ENCODE peak calls at places on chromosomes 4 and X, in four cellular contexts. Z is Peyer's patch, B is kidney tubule cell, T is SJSA1. L is an unnamed sample.
A peak's percentile ranks its signal among the peaks of the same experiment; 100 is the strongest.

GRCh38 chr4:174531486-174531885 is 9.2 kb upstream of the HPGD start:
- DNase-seq in Z (no peak), B (no peak), T (no peak), L (no peak)

GRCh38 chr4:84401669-84402068 is 97.4 kb downstream of the NKX6-1 start:
- DNase-seq in Z (no peak), B (no peak), T (no peak), L (no peak)

GRCh38 chrX:140088438-140088837 is 123.1 kb upstream of the CXorf66 start:
- DNase-seq in Z (no peak), B (no peak), T (no peak), L (no peak)

GRCh38 chr4:119559044-119559647 is 69.5 kb downstream of the PDE5A start:
- DNase-seq in Z (no peak), B (peak; percentile 57), T (no peak), L (no peak)

GRCh38 chr4:74534121-74534520 is 89.2 kb downstream of the AREG start:
- DNase-seq in Z (no peak), B (no peak), T (no peak), L (no peak)

GRCh38 chr4:102036619-102037376 is 246.3 kb downstream of the BANK1 start:
- DNase-seq in Z (no peak), B (no peak), T (no peak), L (no peak)

GRCh38 chr4:20603671-20604313 is 96.5 kb upstream of the PACRGL start:
- DNase-seq in Z (no peak), B (no peak), T (no peak), L (no peak)

GRCh38 chr4:150402968-150403367 is 179.0 kb upstream of the MAB21L2 start:
- DNase-seq in Z (peak; percentile 58), B (peak; percentile 61), T (no peak), L (no peak)

GRCh38 chr4:11216520-11216919 is 212.2 kb downstream of the HS3ST1 start:
- DNase-seq in Z (no peak), B (no peak), T (no peak), L (no peak)

GRCh38 chr4:104123021-104123420 is 371.7 kb downstream of the CXXC4 start:
- DNase-seq in Z (no peak), B (no peak), T (no peak), L (no peak)

GRCh38 chrX:134628663-134629062 is 29.6 kb downstream of the PLAC1 start:
- DNase-seq in Z (no peak), B (no peak), T (no peak), L (no peak)

GRCh38 chrX:118594697-118595420 is 99.2 kb downstream of the DOCK11 start:
- DNase-seq in Z (no peak), B (no peak), T (no peak), L (no peak)

GRCh38 chr4:112451831-112452230 is 64.1 kb downstream of the NEUROG2 start:
- DNase-seq in Z (no peak), B (no peak), T (no peak), L (no peak)

GRCh38 chr4:88136249-88136648 is 22.2 kb downstream of the ABCG2 start:
- DNase-seq in Z (no peak), B (no peak), T (no peak), L (no peak)

GRCh38 chr4:41363384-41363981 is 106.8 kb downstream of the UCHL1 start:
- DNase-seq in Z (no peak), B (peak; percentile 85), T (peak; percentile 55), L (no peak)

GRCh38 chr4:95910749-95911148 is 70.9 kb downstream of the PDHA2 start:
- DNase-seq in Z (no peak), B (no peak), T (no peak), L (peak; percentile 13)

GRCh38 chr4:169658970-169659735 is 38.8 kb downstream of the CLCN3 start:
- DNase-seq in Z (no peak), B (peak; percentile 10), T (no peak), L (no peak)

GRCh38 chr4:42282081-42282901 is 115.0 kb upstream of the SHISA3 start:
- DNase-seq in Z (no peak), B (peak; percentile 78), T (no peak), L (peak; percentile 41)

GRCh38 chrX:21373637-21374162 is 518 bp upstream of the CNKSR2 start:
- DNase-seq in Z (no peak), B (no peak), T (no peak), L (no peak)